ENCODE peak calls at places on chromosomes 1 and 21, in nine cellular contexts. One of them, this sample, is unnamed.

GRCh38 chr1:201269900-201270410 is 13.4 kb upstream of the PKP1 start:
- DNase-seq in kidney glomerular epithelial cell: no peak
- DNase-seq in psoas muscle: no peak
- DNase-seq in heart left ventricle: no peak
- DNase-seq in ovary: no peak
- DNase-seq in bronchial epithelial cell: no peak
- DNase-seq in A172: no peak
- DNase-seq in anterior cingulate cortex: no peak
- DNase-seq in NAMALWA: no peak
- DNase-seq in this sample: no peak

GRCh38 chr1:40870135-40870728 is 8.1 kb upstream of the CITED4 start:
- DNase-seq in kidney glomerular epithelial cell: no peak
- DNase-seq in psoas muscle: no peak
- DNase-seq in heart left ventricle: no peak
- DNase-seq in ovary: no peak
- DNase-seq in bronchial epithelial cell: peak
- DNase-seq in A172: peak
- DNase-seq in anterior cingulate cortex: no peak
- DNase-seq in NAMALWA: no peak
- DNase-seq in this sample: no peak

GRCh38 chr1:162676087-162676486 is 43.8 kb downstream of the DDR2 start:
- DNase-seq in kidney glomerular epithelial cell: peak
- DNase-seq in psoas muscle: no peak
- DNase-seq in heart left ventricle: no peak
- DNase-seq in ovary: no peak
- DNase-seq in bronchial epithelial cell: no peak
- DNase-seq in A172: peak
- DNase-seq in anterior cingulate cortex: no peak
- DNase-seq in NAMALWA: no peak
- DNase-seq in this sample: peak

GRCh38 chr21:37452222-37452621 is 85.6 kb downstream of the DYRK1A start:
- DNase-seq in kidney glomerular epithelial cell: peak
- DNase-seq in psoas muscle: peak
- DNase-seq in heart left ventricle: peak
- DNase-seq in ovary: no peak
- DNase-seq in bronchial epithelial cell: peak
- DNase-seq in A172: peak
- DNase-seq in anterior cingulate cortex: no peak
- DNase-seq in NAMALWA: no peak
- DNase-seq in this sample: peak

GRCh38 chr1:62725981-62726588 is 37.9 kb upstream of the DOCK7 start:
- DNase-seq in kidney glomerular epithelial cell: no peak
- DNase-seq in psoas muscle: no peak
- DNase-seq in heart left ventricle: no peak
- DNase-seq in ovary: no peak
- DNase-seq in bronchial epithelial cell: no peak
- DNase-seq in A172: no peak
- DNase-seq in anterior cingulate cortex: no peak
- DNase-seq in NAMALWA: no peak
- DNase-seq in this sample: peak

GRCh38 chr1:32754282-32755097 is 51.9 kb upstream of the SYNC start:
- DNase-seq in kidney glomerular epithelial cell: peak
- DNase-seq in psoas muscle: peak
- DNase-seq in heart left ventricle: no peak
- DNase-seq in ovary: peak
- DNase-seq in bronchial epithelial cell: peak
- DNase-seq in A172: no peak
- DNase-seq in anterior cingulate cortex: no peak
- DNase-seq in NAMALWA: peak
- DNase-seq in this sample: peak

GRCh38 chr1:240031009-240031408 is 60.7 kb upstream of the FMN2 start:
- DNase-seq in kidney glomerular epithelial cell: peak
- DNase-seq in psoas muscle: no peak
- DNase-seq in heart left ventricle: no peak
- DNase-seq in ovary: no peak
- DNase-seq in bronchial epithelial cell: peak
- DNase-seq in A172: peak
- DNase-seq in anterior cingulate cortex: no peak
- DNase-seq in NAMALWA: no peak
- DNase-seq in this sample: no peak

GRCh38 chr1:176208034-176208433 is 948 bp upstream of the COP1 start:
- DNase-seq in kidney glomerular epithelial cell: no peak
- DNase-seq in psoas muscle: no peak
- DNase-seq in heart left ventricle: no peak
- DNase-seq in ovary: no peak
- DNase-seq in bronchial epithelial cell: no peak
- DNase-seq in A172: no peak
- DNase-seq in anterior cingulate cortex: no peak
- DNase-seq in NAMALWA: no peak
- DNase-seq in this sample: no peak

GRCh38 chr21:41669533-41669830 is 97.4 kb downstream of the RIPK4 start:
- DNase-seq in kidney glomerular epithelial cell: no peak
- DNase-seq in psoas muscle: no peak
- DNase-seq in heart left ventricle: no peak
- DNase-seq in ovary: no peak
- DNase-seq in bronchial epithelial cell: no peak
- DNase-seq in A172: no peak
- DNase-seq in anterior cingulate cortex: no peak
- DNase-seq in NAMALWA: no peak
- DNase-seq in this sample: no peak

GRCh38 chr1:59596432-59596831 is 218.3 kb upstream of the HOOK1 start:
- DNase-seq in kidney glomerular epithelial cell: peak
- DNase-seq in psoas muscle: no peak
- DNase-seq in heart left ventricle: peak
- DNase-seq in ovary: no peak
- DNase-seq in bronchial epithelial cell: peak
- DNase-seq in A172: peak
- DNase-seq in anterior cingulate cortex: no peak
- DNase-seq in NAMALWA: no peak
- DNase-seq in this sample: no peak

GRCh38 chr1:203152158-203153034 is 23.2 kb downstream of the MYBPH start:
- DNase-seq in kidney glomerular epithelial cell: peak
- DNase-seq in psoas muscle: no peak
- DNase-seq in heart left ventricle: no peak
- DNase-seq in ovary: no peak
- DNase-seq in bronchial epithelial cell: peak
- DNase-seq in A172: peak
- DNase-seq in anterior cingulate cortex: no peak
- DNase-seq in NAMALWA: no peak
- DNase-seq in this sample: no peak

GRCh38 chr1:201125805-201126204 is 1.2 kb downstream of the ASCL5 start:
- DNase-seq in kidney glomerular epithelial cell: no peak
- DNase-seq in psoas muscle: no peak
- DNase-seq in heart left ventricle: no peak
- DNase-seq in ovary: no peak
- DNase-seq in bronchial epithelial cell: no peak
- DNase-seq in A172: no peak
- DNase-seq in anterior cingulate cortex: no peak
- DNase-seq in NAMALWA: no peak
- DNase-seq in this sample: peak

This sample was measured in Ammon's horn.